ENCODE peak calls at places on chromosome 2, in ten cellular contexts. One of them, this sample, is unnamed.

GRCh38 chr2:165402142-165402541 is 67.4 kb upstream of the CSRNP3 start:
- DNase-seq in NB4: no peak
- DNase-seq in BJ: no peak
- DNase-seq in PC-9: no peak
- DNase-seq in spleen: no peak
- DNase-seq in epithelial cell of proximal tubule: no peak
- DNase-seq in foreskin fibroblast: peak
- DNase-seq in tibial artery: no peak
- DNase-seq in aorta: no peak
- DNase-seq in body of pancreas: no peak
- DNase-seq in this sample: no peak

GRCh38 chr2:191166111-191166755 is 15.4 kb upstream of the STAT4 start:
- DNase-seq in NB4: no peak
- DNase-seq in BJ: no peak
- DNase-seq in PC-9: peak
- DNase-seq in spleen: no peak
- DNase-seq in epithelial cell of proximal tubule: no peak
- DNase-seq in foreskin fibroblast: peak
- DNase-seq in tibial artery: no peak
- DNase-seq in aorta: no peak
- DNase-seq in body of pancreas: no peak
- DNase-seq in this sample: no peak

GRCh38 chr2:48940606-48941005 is 185.1 kb upstream of the LHCGR start:
- DNase-seq in NB4: peak
- DNase-seq in BJ: no peak
- DNase-seq in PC-9: no peak
- DNase-seq in spleen: no peak
- DNase-seq in epithelial cell of proximal tubule: no peak
- DNase-seq in foreskin fibroblast: no peak
- DNase-seq in tibial artery: no peak
- DNase-seq in aorta: no peak
- DNase-seq in body of pancreas: no peak
- DNase-seq in this sample: peak

GRCh38 chr2:219565130-219566080 is 5.9 kb downstream of the OBSL1 start:
- DNase-seq in NB4: no peak
- DNase-seq in BJ: no peak
- DNase-seq in PC-9: no peak
- DNase-seq in spleen: peak
- DNase-seq in epithelial cell of proximal tubule: no peak
- DNase-seq in foreskin fibroblast: no peak
- DNase-seq in tibial artery: no peak
- DNase-seq in aorta: no peak
- DNase-seq in body of pancreas: no peak
- DNase-seq in this sample: no peak

GRCh38 chr2:15728247-15728721 is 136.6 kb downstream of the DDX1 start:
- DNase-seq in NB4: no peak
- DNase-seq in BJ: no peak
- DNase-seq in PC-9: no peak
- DNase-seq in spleen: no peak
- DNase-seq in epithelial cell of proximal tubule: no peak
- DNase-seq in foreskin fibroblast: no peak
- DNase-seq in tibial artery: no peak
- DNase-seq in aorta: no peak
- DNase-seq in body of pancreas: no peak
- DNase-seq in this sample: no peak

GRCh38 chr2:109701362-109701761 is 87.2 kb downstream of the SOWAHC start:
- DNase-seq in NB4: no peak
- DNase-seq in BJ: no peak
- DNase-seq in PC-9: no peak
- DNase-seq in spleen: no peak
- DNase-seq in epithelial cell of proximal tubule: no peak
- DNase-seq in foreskin fibroblast: no peak
- DNase-seq in tibial artery: no peak
- DNase-seq in aorta: no peak
- DNase-seq in body of pancreas: no peak
- DNase-seq in this sample: no peak

GRCh38 chr2:1632006-1632348 is 112.3 kb downstream of the PXDN start:
- DNase-seq in NB4: no peak
- DNase-seq in BJ: peak
- DNase-seq in PC-9: peak
- DNase-seq in spleen: no peak
- DNase-seq in epithelial cell of proximal tubule: no peak
- DNase-seq in foreskin fibroblast: peak
- DNase-seq in tibial artery: no peak
- DNase-seq in aorta: peak
- DNase-seq in body of pancreas: no peak
- DNase-seq in this sample: no peak

GRCh38 chr2:152543717-152544116 is 173.5 kb downstream of the PRPF40A start:
- DNase-seq in NB4: no peak
- DNase-seq in BJ: no peak
- DNase-seq in PC-9: no peak
- DNase-seq in spleen: no peak
- DNase-seq in epithelial cell of proximal tubule: no peak
- DNase-seq in foreskin fibroblast: no peak
- DNase-seq in tibial artery: no peak
- DNase-seq in aorta: no peak
- DNase-seq in body of pancreas: no peak
- DNase-seq in this sample: no peak

GRCh38 chr2:66509326-66509811 is 74.4 kb downstream of the MEIS1 start:
- DNase-seq in NB4: no peak
- DNase-seq in BJ: peak
- DNase-seq in PC-9: peak
- DNase-seq in spleen: no peak
- DNase-seq in epithelial cell of proximal tubule: no peak
- DNase-seq in foreskin fibroblast: peak
- DNase-seq in tibial artery: no peak
- DNase-seq in aorta: no peak
- DNase-seq in body of pancreas: no peak
- DNase-seq in this sample: no peak

GRCh38 chr2:234632527-234633391 is 135.9 kb upstream of the ARL4C start:
- DNase-seq in NB4: no peak
- DNase-seq in BJ: peak
- DNase-seq in PC-9: peak
- DNase-seq in spleen: no peak
- DNase-seq in epithelial cell of proximal tubule: no peak
- DNase-seq in foreskin fibroblast: peak
- DNase-seq in tibial artery: no peak
- DNase-seq in aorta: no peak
- DNase-seq in body of pancreas: no peak
- DNase-seq in this sample: no peak

GRCh38 chr2:164609790-164610189 is 11.5 kb downstream of the GRB14 start:
- DNase-seq in NB4: no peak
- DNase-seq in BJ: no peak
- DNase-seq in PC-9: no peak
- DNase-seq in spleen: no peak
- DNase-seq in epithelial cell of proximal tubule: no peak
- DNase-seq in foreskin fibroblast: no peak
- DNase-seq in tibial artery: no peak
- DNase-seq in aorta: no peak
- DNase-seq in body of pancreas: no peak
- DNase-seq in this sample: no peak

DNA sequence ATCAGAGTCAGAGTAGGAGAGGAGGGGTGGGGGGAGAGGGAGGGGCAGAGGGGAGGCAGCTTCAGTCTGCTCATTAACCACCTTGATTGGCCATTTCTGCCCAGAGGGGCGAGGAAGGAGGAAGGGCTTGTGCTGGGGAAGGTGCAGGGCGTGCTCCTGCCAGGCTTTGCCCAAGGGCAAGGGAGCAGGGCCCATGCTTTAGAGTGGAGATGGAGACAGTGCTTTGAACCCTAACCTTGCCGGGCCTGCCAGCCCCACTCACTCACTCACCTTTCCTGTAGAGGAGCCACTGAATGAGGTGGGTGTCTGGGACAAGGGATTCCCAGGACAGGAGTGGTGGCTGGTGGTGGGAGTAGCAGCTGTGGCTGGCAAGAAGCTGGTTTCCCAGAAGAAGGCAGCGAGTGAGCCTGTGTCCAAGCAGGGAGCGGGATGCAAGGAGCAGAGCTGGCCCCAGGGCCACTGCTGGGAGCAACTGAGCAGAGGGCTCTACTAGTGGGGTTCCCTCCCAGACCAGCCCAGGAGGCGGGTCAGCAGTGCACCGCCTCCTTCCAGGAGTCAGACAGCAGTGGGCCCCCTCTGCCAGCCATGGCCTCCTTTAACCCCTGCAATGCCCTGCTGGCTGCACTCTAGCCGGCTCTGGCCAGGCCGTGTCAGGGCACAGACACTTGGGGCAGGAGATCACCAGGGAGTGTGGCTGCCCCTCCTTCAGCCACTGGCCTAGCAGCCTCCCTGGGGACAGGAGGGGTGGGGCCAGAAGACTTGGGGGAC is 3.6 kb upstream of the RUFY4 start:
- DNase-seq in NB4: no peak
- DNase-seq in BJ: no peak
- DNase-seq in PC-9: no peak
- DNase-seq in spleen: no peak
- DNase-seq in epithelial cell of proximal tubule: no peak
- DNase-seq in foreskin fibroblast: no peak
- DNase-seq in tibial artery: no peak
- DNase-seq in aorta: no peak
- DNase-seq in body of pancreas: no peak
- DNase-seq in this sample: no peak
- H3K4me3 ChIP-seq in NB4: no peak
- H3K4me3 ChIP-seq in BJ: no peak
- H3K4me3 ChIP-seq in PC-9: no peak
- H3K4me3 ChIP-seq in spleen: peak
- H3K4me3 ChIP-seq in epithelial cell of proximal tubule: no peak
- H3K4me3 ChIP-seq in foreskin fibroblast: no peak
- H3K4me3 ChIP-seq in tibial artery: no peak
- H3K4me3 ChIP-seq in aorta: no peak
- H3K4me3 ChIP-seq in body of pancreas: no peak
- H3K4me3 ChIP-seq in this sample: no peak

DNA sequence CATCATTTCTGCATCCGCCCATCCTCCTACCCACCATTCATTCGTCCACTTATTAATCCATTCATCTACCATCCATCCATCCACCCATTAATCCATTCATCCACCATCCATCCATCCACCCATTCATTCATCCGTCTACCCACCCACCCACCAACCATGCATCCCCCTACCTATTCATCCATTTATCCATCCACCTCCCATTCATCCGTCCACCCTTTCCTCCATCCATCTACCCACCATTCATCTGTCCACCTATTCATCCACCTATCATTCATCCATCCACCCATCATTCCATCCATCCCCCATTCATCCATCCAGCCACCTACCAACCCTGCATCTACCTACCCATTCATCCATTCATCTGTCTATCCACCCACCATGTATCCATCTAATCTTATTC is 83.5 kb upstream of the MCFD2 start:
- DNase-seq in NB4: no peak
- DNase-seq in BJ: no peak
- DNase-seq in PC-9: no peak
- DNase-seq in spleen: no peak
- DNase-seq in epithelial cell of proximal tubule: no peak
- DNase-seq in foreskin fibroblast: no peak
- DNase-seq in tibial artery: no peak
- DNase-seq in aorta: no peak
- DNase-seq in body of pancreas: no peak
- DNase-seq in this sample: no peak
- H3K4me3 ChIP-seq in NB4: no peak
- H3K4me3 ChIP-seq in BJ: no peak
- H3K4me3 ChIP-seq in PC-9: no peak
- H3K4me3 ChIP-seq in spleen: no peak
- H3K4me3 ChIP-seq in epithelial cell of proximal tubule: no peak
- H3K4me3 ChIP-seq in foreskin fibroblast: no peak
- H3K4me3 ChIP-seq in tibial artery: no peak
- H3K4me3 ChIP-seq in aorta: no peak
- H3K4me3 ChIP-seq in body of pancreas: no peak
- H3K4me3 ChIP-seq in this sample: no peak

GRCh38 chr2:226909131-226909530 is 73.3 kb downstream of the RHBDD1 start:
- DNase-seq in NB4: no peak
- DNase-seq in BJ: no peak
- DNase-seq in PC-9: no peak
- DNase-seq in spleen: no peak
- DNase-seq in epithelial cell of proximal tubule: no peak
- DNase-seq in foreskin fibroblast: peak
- DNase-seq in tibial artery: no peak
- DNase-seq in aorta: no peak
- DNase-seq in body of pancreas: no peak
- DNase-seq in this sample: no peak

GRCh38 chr2:226903179-226903578 is 67.3 kb downstream of the RHBDD1 start:
- DNase-seq in NB4: no peak
- DNase-seq in BJ: no peak
- DNase-seq in PC-9: no peak
- DNase-seq in spleen: no peak
- DNase-seq in epithelial cell of proximal tubule: no peak
- DNase-seq in foreskin fibroblast: peak
- DNase-seq in tibial artery: no peak
- DNase-seq in aorta: no peak
- DNase-seq in body of pancreas: no peak
- DNase-seq in this sample: no peak

GRCh38 chr2:226904592-226904991 is 68.7 kb downstream of the RHBDD1 start:
- DNase-seq in NB4: no peak
- DNase-seq in BJ: no peak
- DNase-seq in PC-9: no peak
- DNase-seq in spleen: no peak
- DNase-seq in epithelial cell of proximal tubule: no peak
- DNase-seq in foreskin fibroblast: no peak
- DNase-seq in tibial artery: no peak
- DNase-seq in aorta: no peak
- DNase-seq in body of pancreas: no peak
- DNase-seq in this sample: no peak

GRCh38 chr2:226905718-226906438 is 70.0 kb downstream of the RHBDD1 start:
- DNase-seq in NB4: no peak
- DNase-seq in BJ: no peak
- DNase-seq in PC-9: no peak
- DNase-seq in spleen: peak
- DNase-seq in epithelial cell of proximal tubule: no peak
- DNase-seq in foreskin fibroblast: no peak
- DNase-seq in tibial artery: no peak
- DNase-seq in aorta: no peak
- DNase-seq in body of pancreas: no peak
- DNase-seq in this sample: no peak

DNA sequence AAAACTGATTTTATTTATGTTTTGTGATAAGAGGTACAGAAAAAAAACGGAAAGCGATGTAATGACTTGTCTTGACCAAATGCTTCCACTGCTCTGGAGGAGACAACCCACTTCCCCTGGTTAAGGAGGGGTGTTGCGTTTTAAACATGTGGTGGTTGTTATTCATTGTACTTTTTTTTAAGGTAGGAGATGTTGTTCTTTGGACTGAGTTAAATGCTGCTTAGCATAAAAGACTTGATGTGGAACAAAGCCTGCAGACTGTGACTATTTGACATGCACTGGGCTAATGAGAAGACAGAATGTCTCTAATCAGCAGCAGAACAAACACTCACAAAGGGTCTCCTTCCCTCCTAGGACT is 70.6 kb downstream of the RHBDD1 start:
- DNase-seq in NB4: no peak
- DNase-seq in BJ: no peak
- DNase-seq in PC-9: no peak
- DNase-seq in spleen: no peak
- DNase-seq in epithelial cell of proximal tubule: no peak
- DNase-seq in foreskin fibroblast: no peak
- DNase-seq in tibial artery: no peak
- DNase-seq in aorta: no peak
- DNase-seq in body of pancreas: no peak
- DNase-seq in this sample: no peak
- H3K4me3 ChIP-seq in NB4: no peak
- H3K4me3 ChIP-seq in BJ: no peak
- H3K4me3 ChIP-seq in PC-9: no peak
- H3K4me3 ChIP-seq in spleen: peak
- H3K4me3 ChIP-seq in epithelial cell of proximal tubule: no peak
- H3K4me3 ChIP-seq in foreskin fibroblast: no peak
- H3K4me3 ChIP-seq in tibial artery: no peak
- H3K4me3 ChIP-seq in aorta: no peak
- H3K4me3 ChIP-seq in body of pancreas: no peak
- H3K4me3 ChIP-seq in this sample: no peak

GRCh38 chr2:222268311-222268980 is 30.4 kb downstream of the PAX3 start:
- DNase-seq in NB4: peak
- DNase-seq in BJ: no peak
- DNase-seq in PC-9: no peak
- DNase-seq in spleen: no peak
- DNase-seq in epithelial cell of proximal tubule: no peak
- DNase-seq in foreskin fibroblast: peak
- DNase-seq in tibial artery: no peak
- DNase-seq in aorta: no peak
- DNase-seq in body of pancreas: no peak
- DNase-seq in this sample: no peak
- H3K4me3 ChIP-seq in NB4: no peak
- H3K4me3 ChIP-seq in BJ: no peak
- H3K4me3 ChIP-seq in PC-9: no peak
- H3K4me3 ChIP-seq in spleen: no peak
- H3K4me3 ChIP-seq in epithelial cell of proximal tubule: no peak
- H3K4me3 ChIP-seq in foreskin fibroblast: no peak
- H3K4me3 ChIP-seq in tibial artery: no peak
- H3K4me3 ChIP-seq in aorta: no peak
- H3K4me3 ChIP-seq in body of pancreas: no peak
- H3K4me3 ChIP-seq in this sample: no peak